ENCODE peak calls at places on chromosome 14, in nine cellular contexts. Z is dorsolateral prefrontal cortex, P is islet precursor cell, Y is DMS153, O is nucleus accumbens, B is GM13977, S is mesothelial cell of epicardium, W is ascending aorta, C is HT-29. D is an unnamed sample.

GRCh38 chr14:95516554-95517209 is at the start of gene SYNE3:
- DNase-seq in S (no peak), B (peak), O (no peak), P (peak), Y (no peak), C (no peak), Z (no peak), W (no peak), D (no peak)

GRCh38 chr14:104865631-104866441 is 768 bp downstream of the CEP170B start:
- DNase-seq in W (peak), O (no peak), P (peak), S (no peak), Z (peak), Y (no peak), C (peak), B (no peak), D (no peak)

GRCh38 chr14:37857774-37858266 is 262.4 kb downstream of the TTC6 start:
- DNase-seq in B (no peak), P (no peak), Y (no peak), Z (no peak), W (no peak), O (no peak), C (no peak), S (no peak), D (no peak)

GRCh38 chr14:87494010-87494409 is 499.0 kb downstream of the GALC start:
- DNase-seq in W (no peak), Y (no peak), P (no peak), B (no peak), O (no peak), C (no peak), Z (no peak), S (no peak), D (no peak)

GRCh38 chr14:94768141-94768520 is 1.8 kb downstream of the GSC start:
- DNase-seq in Y (no peak), P (no peak), W (no peak), O (no peak), Z (no peak), S (no peak), B (no peak), C (no peak), D (no peak)

GRCh38 chr14:68008491-68008890 is 188.9 kb downstream of the RAD51B start:
- DNase-seq in Y (no peak), C (no peak), B (no peak), O (no peak), P (no peak), W (no peak), Z (no peak), S (no peak), D (no peak)

GRCh38 chr14:46820291-46820690 is 168.7 kb upstream of the RPL10L start:
- DNase-seq in Z (no peak), B (no peak), W (no peak), S (peak), C (no peak), P (no peak), Y (no peak), O (no peak), D (no peak)

GRCh38 chr14:80942158-80942738 is 710 bp upstream of the CEP128 start:
- DNase-seq in P (no peak), S (no peak), O (no peak), W (no peak), B (no peak), Y (no peak), Z (no peak), C (no peak), D (no peak)

GRCh38 chr14:92866181-92866752 is 56.7 kb upstream of the CHGA start:
- DNase-seq in Z (no peak), B (no peak), S (no peak), P (no peak), Y (no peak), C (no peak), O (no peak), W (no peak), D (no peak)

GRCh38 chr14:85576848-85577541 is 47.1 kb downstream of the FLRT2 start:
- DNase-seq in Z (no peak), Y (no peak), P (no peak), C (no peak), W (no peak), O (no peak), B (no peak), S (no peak), D (no peak)

GRCh38 chr14:70999117-70999516 is 91.9 kb downstream of the PCNX1 start:
- DNase-seq in O (no peak), Z (no peak), C (no peak), B (no peak), S (no peak), Y (no peak), W (no peak), P (no peak), D (no peak)

GRCh38 chr14:69281450-69282169 is 21.7 kb downstream of the GALNT16 start:
- DNase-seq in P (no peak), B (peak), C (no peak), Z (no peak), W (peak), S (no peak), Y (peak), O (no peak), D (no peak)

GRCh38 chr14:61959348-61959747 is 197.1 kb downstream of the SNAPC1 start:
- DNase-seq in S (no peak), W (no peak), P (no peak), Y (no peak), Z (no peak), B (no peak), C (no peak), O (no peak), D (no peak)

GRCh38 chr14:45686771-45687170 is 433.8 kb upstream of the MIS18BP1 start:
- DNase-seq in Y (no peak), W (no peak), S (no peak), P (no peak), O (no peak), Z (no peak), C (no peak), B (no peak), D (no peak)

GRCh38 chr14:102554835-102555819 is 37.3 kb upstream of the RCOR1 start:
- DNase-seq in C (peak), Z (no peak), W (no peak), B (peak), S (no peak), Y (peak), P (peak), O (no peak), D (peak)

GRCh38 chr14:31362746-31363145 is 57.6 kb downstream of the HEATR5A start:
- DNase-seq in B (no peak), O (no peak), Y (no peak), Z (no peak), W (no peak), P (no peak), C (no peak), S (no peak), D (no peak)

GRCh38 chr14:29892327-29892726 is 35.3 kb downstream of the PRKD1 start:
- DNase-seq in Y (no peak), C (no peak), P (no peak), W (no peak), S (no peak), O (no peak), B (no peak), Z (no peak), D (no peak)

GRCh38 chr14:83172363-83172762 is 1638.7 kb upstream of the SEL1L start:
- DNase-seq in Y (no peak), B (no peak), O (no peak), Z (no peak), S (no peak), W (no peak), C (no peak), P (no peak), D (no peak)

GRCh38 chr14:37480446-37481290 is 114.4 kb downstream of the FOXA1 start:
- DNase-seq in O (no peak), B (no peak), P (no peak), Z (no peak), W (no peak), C (no peak), Y (no peak), S (no peak), D (no peak)

GRCh38 chr14:89125216-89125615 is 291.8 kb downstream of the FOXN3 start:
- DNase-seq in C (no peak), Z (no peak), P (no peak), S (no peak), B (no peak), Y (no peak), W (no peak), O (no peak), D (no peak)

GRCh38 chr14:23101986-23102625 is 2.7 kb downstream of the CIROP start:
- DNase-seq in S (no peak), C (no peak), Y (no peak), P (no peak), W (peak), O (no peak), B (no peak), Z (no peak), D (no peak)

GRCh38 chr14:90421621-90422020 is 24.8 kb downstream of the CALM1 start:
- DNase-seq in P (no peak), Z (no peak), B (no peak), Y (no peak), O (no peak), S (no peak), C (no peak), W (no peak), D (no peak)